ENCODE peak calls at places on chromosomes 12 and 14, in six cellular contexts. Z, C, B, K, A and S are unnamed samples. For H3K4me1, the result is how much of the 10 kb centered on the place peaks cover.

GRCh38 chr14:56855891-56856461 is 45.7 kb upstream of the OTX2 start:
- DNase-seq in B (no peak), A (no peak), C (peak), Z (no peak), K (peak), S (peak)

GRCh38 chr12:84911331-84912190 is 1.0 kb downstream of the SLC6A15 start:
- DNase-seq in K (peak), A (peak), B (peak), C (peak), Z (peak), S (peak)

GRCh38 chr12:97875064-97875463 is 412.5 kb downstream of the RMST start:
- DNase-seq in C (peak), K (no peak), Z (no peak), A (no peak), B (no peak), S (no peak)

GRCh38 chr12:46983393-46983793 is 96.0 kb upstream of the PCED1B start:
- DNase-seq in B (no peak), C (no peak), A (no peak), Z (no peak), K (no peak), S (no peak)

GRCh38 chr12:12734561-12735071 is 17.4 kb downstream of the CDKN1B start:
- DNase-seq in Z (peak), K (no peak), A (no peak), B (no peak), C (no peak), S (no peak)

GRCh38 chr12:49703647-49704137 is 3.5 kb downstream of the FMNL3 start:
- DNase-seq in Z (peak), B (no peak), C (no peak), A (peak), K (peak), S (no peak)

GRCh38 chr14:23364164-23364571 is 804 bp downstream of the EFS start:
- DNase-seq in C (peak), K (peak), A (peak), Z (no peak), B (no peak), S (peak)

GRCh38 chr12:71584356-71584755 is 79.3 kb downstream of the ZFC3H1 start:
- DNase-seq in Z (no peak), A (no peak), B (no peak), K (no peak), C (no peak), S (no peak)

GRCh38 chr12:67957383-67957782 is 31.9 kb upstream of the IFNG-AS1 start:
- DNase-seq in A (no peak), B (no peak), K (no peak), Z (no peak), C (no peak), S (no peak)

GRCh38 chr12:88723219-88723618 is 142.9 kb upstream of the KITLG start:
- DNase-seq in A (no peak), K (no peak), Z (peak), C (no peak), B (no peak), S (no peak)

GRCh38 chr12:115172521-115172920 is 488.5 kb upstream of the TBX3 start:
- DNase-seq in C (no peak), A (no peak), K (no peak), B (no peak), Z (peak), S (no peak)

GRCh38 chr14:22651586-22651985 is 7.4 kb upstream of the OR6J1 start:
- DNase-seq in C (no peak), A (no peak), B (no peak), Z (no peak), K (no peak), S (no peak)

GRCh38 chr12:22797686-22798085 is 172.7 kb downstream of the ETNK1 start:
- DNase-seq in C (no peak), Z (no peak), K (no peak), B (no peak), A (peak), S (no peak)

GRCh38 chr12:110824342-110824741 is 22.4 kb upstream of the CCDC63 start:
- DNase-seq in A (no peak), B (no peak), K (no peak), C (no peak), Z (no peak), S (no peak)

GRCh38 chr14:58923751-58924405 is 264.6 kb upstream of the DAAM1 start:
- DNase-seq in C (peak), Z (no peak), B (no peak), K (no peak), A (no peak), S (no peak)

GRCh38 chr14:51547260-51547659 is 104.5 kb upstream of the FRMD6 start:
- DNase-seq in K (peak), B (no peak), Z (peak), C (no peak), A (peak), S (no peak)

GRCh38 chr12:93520454-93520853 is 52.0 kb upstream of the SOCS2 start:
- DNase-seq in Z (no peak), C (no peak), B (no peak), A (no peak), K (no peak), S (no peak)

GRCh38 chr12:132311201-132311915 is 18.0 kb downstream of the GALNT9 start:
- DNase-seq in B (no peak), C (no peak), K (no peak), A (no peak), Z (no peak), S (no peak)

GRCh38 chr12:104501641-104502040 is 44.9 kb downstream of the CHST11 start:
- DNase-seq in K (no peak), B (no peak), C (no peak), Z (no peak), A (no peak), S (no peak)

GRCh38 chr12:47733142-47733541 is 7.9 kb upstream of the ENDOU start:
- DNase-seq in K (no peak), Z (no peak), A (no peak), C (no peak), B (no peak), S (no peak)

DNA sequence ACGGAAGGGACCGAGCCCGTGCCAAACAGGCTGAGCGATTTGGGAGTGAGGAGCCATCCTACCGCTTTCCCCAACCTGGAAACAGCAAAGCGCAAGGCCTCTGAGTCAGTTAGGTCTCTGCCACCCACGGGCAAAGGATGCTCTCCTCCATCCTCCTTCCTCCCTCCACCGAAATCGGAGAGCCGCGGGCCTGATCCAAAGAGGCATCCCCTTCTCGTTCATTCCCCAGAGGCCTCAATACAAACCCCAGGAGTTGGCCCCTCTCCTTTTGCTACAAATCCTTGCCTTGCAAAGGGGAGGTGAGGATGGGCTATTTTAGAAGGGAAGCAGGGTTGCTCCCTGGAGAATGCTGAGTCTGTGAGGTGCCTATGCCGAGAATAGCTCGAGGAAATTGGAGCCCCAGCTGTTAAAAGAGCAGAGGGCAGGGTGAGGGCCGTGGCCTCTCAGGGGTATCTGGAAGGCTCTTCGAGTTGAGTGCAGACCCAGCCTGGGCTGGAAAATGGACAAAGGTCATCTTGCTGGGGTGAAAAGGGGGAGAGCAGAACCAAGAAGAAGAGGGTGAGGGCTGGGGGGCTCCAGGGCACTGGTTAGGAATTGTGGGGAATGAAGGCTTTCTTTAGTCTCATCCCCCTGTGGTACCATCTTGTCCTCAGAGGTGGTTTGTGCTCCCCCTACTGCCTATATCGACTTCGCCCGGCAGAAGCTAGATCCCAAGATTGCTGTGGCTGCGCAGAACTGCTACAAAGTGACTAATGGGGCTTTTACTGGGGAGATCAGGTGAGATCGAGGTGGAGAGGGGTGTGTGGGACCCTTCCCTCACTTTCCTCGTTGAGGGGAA is 1.1 kb downstream of the TPI1 start:
- DNase-seq in K (no peak), B (no peak), A (peak), Z (peak), C (no peak), S (peak)
- H3K4me1 ChIP-seq in K (under half), B (under half), A (under half), Z (under half), C (under half), S (under half)

GRCh38 chr14:54816450-54816849 is 86.2 kb downstream of the GCH1 start:
- DNase-seq in C (no peak), B (no peak), Z (no peak), K (no peak), A (no peak), S (no peak)

GRCh38 chr14:54817506-54817905 is 85.1 kb downstream of the GCH1 start:
- DNase-seq in B (no peak), C (no peak), K (peak), Z (no peak), A (no peak), S (no peak)

GRCh38 chr14:54815531-54815930 is 87.1 kb downstream of the GCH1 start:
- DNase-seq in C (no peak), B (no peak), Z (no peak), K (no peak), A (no peak), S (no peak)

GRCh38 chr14:54815016-54815415 is 87.6 kb downstream of the GCH1 start:
- DNase-seq in B (no peak), K (no peak), C (no peak), A (no peak), Z (peak), S (no peak)

GRCh38 chr14:54818201-54819133 is 84.2 kb downstream of the GCH1 start:
- DNase-seq in Z (peak), K (peak), B (no peak), C (peak), A (peak), S (no peak)
- H2AFZ ChIP-seq in Z (no peak), K (no peak), B (no peak), C (no peak), A (no peak), S (peak)

GRCh38 chr12:130669205-130669557 is 46.9 kb downstream of the RIMBP2 start:
- DNase-seq in C (no peak), Z (no peak), K (no peak), B (no peak), A (no peak), S (no peak)
- H2BK5ac ChIP-seq in C (no peak), Z (no peak), K (no peak), B (no peak), A (no peak), S (no peak)

DNA sequence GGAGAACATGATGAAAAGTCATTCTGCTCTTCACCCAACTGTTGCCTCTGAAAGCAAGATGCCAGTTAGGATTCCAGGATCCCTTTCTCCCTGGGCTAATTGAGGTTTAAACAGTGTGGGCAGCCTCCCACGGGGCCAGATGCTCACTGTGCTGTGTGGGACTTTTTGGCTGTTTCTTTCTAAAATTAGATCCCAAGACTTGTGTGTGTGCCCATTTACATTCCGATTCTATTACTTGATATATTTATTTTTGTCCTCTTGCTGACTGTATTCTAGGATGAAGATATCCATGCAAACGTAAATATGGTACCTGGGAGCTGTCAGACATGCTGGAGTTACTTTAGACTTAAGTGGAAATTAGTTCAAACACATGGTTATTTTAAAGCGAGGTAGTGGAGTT is 6.2 kb downstream of the IFT43 start:
- DNase-seq in C (no peak), Z (peak), K (no peak), B (no peak), A (no peak), S (no peak)
- H3K4me1 ChIP-seq in C (under half), Z (under half), K (under half), B (under half), A (under half), S (under half)

DNA sequence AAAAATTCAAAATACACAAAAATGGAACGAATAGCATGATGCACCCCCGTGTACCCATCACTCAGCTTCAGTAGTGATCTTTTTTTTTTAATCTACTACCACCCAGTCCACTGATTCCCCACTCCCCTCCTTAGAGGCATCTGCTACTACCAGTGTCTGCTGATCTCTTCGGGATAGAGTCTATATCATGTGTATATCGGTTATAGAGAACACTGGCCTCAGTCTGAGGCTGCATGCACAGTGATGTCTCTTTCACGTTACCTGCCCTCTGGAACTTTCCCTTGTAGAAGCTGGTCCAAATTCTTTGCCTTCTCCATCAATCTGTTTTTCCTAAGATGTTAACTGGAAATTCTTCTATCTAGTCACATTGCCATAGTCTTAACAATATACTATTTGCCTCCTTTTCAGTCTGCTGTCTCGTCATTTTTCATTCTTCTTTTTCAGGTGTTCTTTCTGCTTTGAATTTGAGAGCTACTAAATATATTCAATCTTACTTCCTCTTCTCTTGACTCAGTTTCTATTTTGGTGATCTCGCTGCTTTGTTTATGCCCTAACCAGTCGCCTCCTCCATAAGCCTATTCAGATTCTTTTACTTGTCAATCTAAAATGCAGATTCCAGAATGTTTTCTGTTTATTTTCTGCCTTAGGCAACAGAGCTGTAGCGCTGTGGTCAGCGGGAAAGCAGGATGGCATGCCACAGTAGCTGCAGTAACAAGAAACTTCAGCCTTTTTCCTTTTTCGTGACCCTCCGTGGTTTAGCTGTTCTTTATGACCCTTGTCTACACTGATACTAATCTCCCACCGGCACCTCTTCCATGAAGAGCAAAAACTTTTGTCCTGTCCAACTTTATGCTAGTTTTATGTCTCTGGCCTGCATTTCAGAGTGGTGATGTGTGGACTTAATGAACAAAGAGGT is 67.0 kb downstream of the FBXW8 start:
- DNase-seq in Z (no peak), A (peak), B (no peak), K (peak), C (no peak), S (no peak)
- H2AFZ ChIP-seq in Z (no peak), A (no peak), B (no peak), K (no peak), C (no peak), S (no peak)

GRCh38 chr14:39203659-39204606 is 28.9 kb downstream of the PNN start:
- DNase-seq in C (peak), Z (no peak), K (no peak), A (no peak), B (peak), S (no peak)
- H2BK5ac ChIP-seq in C (no peak), Z (no peak), K (peak), A (no peak), B (peak), S (no peak)

DNA sequence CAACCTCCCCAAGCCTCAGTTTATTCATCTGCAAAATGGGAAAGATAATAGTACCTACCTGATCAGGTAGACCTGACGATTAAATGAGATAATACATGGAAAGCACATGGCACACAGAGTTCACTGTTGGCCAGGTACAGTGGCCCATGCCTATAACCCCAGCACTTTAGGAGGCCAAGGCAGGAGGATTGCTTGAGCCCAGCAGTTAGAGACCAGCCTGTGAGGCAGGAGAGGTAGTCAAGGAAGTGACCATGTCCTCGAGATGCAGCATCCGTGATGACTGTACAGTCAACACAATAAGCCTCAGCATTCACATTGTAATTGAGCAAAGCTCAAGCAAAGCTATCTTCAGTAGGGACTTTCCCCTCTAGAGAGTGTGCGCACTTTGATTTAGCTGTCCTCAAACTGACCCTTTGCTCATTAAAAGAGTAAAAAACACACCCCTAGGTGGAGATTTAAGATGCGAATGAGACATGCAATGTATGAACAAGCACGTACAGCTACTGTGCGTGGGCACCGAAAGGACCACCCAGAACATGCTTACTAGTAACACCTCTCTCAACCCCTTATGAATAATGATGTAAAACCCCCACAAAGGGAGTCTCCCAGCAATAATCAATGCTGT is 9.9 kb downstream of the ISCU start:
- DNase-seq in A (no peak), K (no peak), B (no peak), Z (no peak), C (no peak), S (no peak)
- H3K4me1 ChIP-seq in A (under half), K (under half), B (under half), Z (under half), C (under half), S (under half)

DNA sequence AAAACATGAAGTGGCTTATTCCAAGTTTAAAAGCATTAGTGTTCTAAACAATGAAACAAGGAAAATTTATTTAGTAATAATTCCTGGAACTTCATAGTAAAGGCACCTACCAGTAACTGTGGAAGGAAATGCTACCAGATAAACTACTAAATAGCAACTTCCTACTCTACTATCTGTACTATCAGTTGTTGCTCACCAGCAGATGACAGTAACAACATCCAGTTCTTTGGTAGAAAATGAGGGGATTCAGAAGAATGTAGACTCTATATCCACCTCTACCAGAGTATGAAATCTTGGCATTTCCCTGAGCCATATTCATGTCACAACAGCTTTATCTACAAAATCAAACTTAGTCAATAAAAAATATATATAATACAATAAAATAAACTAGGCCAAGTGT is 3.1 kb downstream of the ENTPD5 start:
- DNase-seq in B (no peak), K (no peak), Z (no peak), C (no peak), A (peak), S (no peak)
- H2AFZ ChIP-seq in B (no peak), K (no peak), Z (no peak), C (no peak), A (no peak), S (no peak)

GRCh38 chr14:102086972-102087761 is at the start of gene HSP90AA1:
- DNase-seq in K (peak), A (peak), B (peak), Z (peak), C (peak), S (peak)

GRCh38 chr14:102086346-102086971 is 385 bp downstream of the HSP90AA1 start:
- DNase-seq in Z (peak), A (peak), K (peak), B (no peak), C (no peak), S (no peak)

GRCh38 chr14:102088012-102088792 is 1.4 kb upstream of the HSP90AA1 start:
- DNase-seq in K (peak), C (peak), B (peak), Z (no peak), A (peak), S (no peak)

GRCh38 chr14:102089621-102090343 is 2.9 kb upstream of the HSP90AA1 start:
- DNase-seq in K (no peak), A (no peak), B (no peak), C (no peak), Z (no peak), S (no peak)

DNA sequence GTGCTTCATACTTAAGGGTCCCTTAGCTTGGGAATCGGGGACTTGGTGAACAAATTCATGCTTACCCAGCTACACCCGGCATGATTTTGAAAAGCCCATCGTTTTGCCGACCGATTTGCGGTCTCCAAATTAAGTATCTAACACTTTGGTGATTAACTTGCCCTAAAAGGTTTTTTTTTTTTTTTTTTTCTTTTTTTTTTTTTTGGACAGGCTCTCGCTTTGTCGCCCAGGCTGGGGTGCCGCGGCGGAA is 843 bp upstream of the HSP90AA1 start:
- DNase-seq in A (no peak), Z (no peak), K (no peak), C (no peak), B (no peak), S (no peak)
- H2BK5ac ChIP-seq in A (no peak), Z (peak), K (peak), C (no peak), B (peak), S (peak)

DNA sequence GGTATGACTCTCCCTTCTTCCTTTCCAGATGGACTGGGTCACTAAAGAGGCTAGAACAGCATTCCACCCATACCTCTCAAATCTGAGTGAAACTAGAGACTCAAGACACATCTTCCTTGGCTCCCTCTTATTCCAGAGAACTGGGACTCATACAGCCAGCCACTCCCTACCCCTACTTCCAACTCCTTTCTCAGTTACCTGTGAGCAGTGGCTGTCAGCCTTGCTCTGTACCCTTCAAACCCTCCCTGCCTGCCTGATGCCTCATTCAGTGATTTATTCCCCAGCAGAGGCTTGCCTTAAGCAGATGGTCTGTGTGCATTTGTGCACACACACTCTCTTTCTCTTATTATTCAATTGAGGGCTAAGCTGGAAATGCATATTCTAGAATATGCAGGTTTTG is 14.6 kb downstream of the GPR84 start:
- DNase-seq in K (no peak), A (no peak), B (no peak), Z (no peak), C (no peak), S (no peak)
- H3K4me1 ChIP-seq in K (under half), A (under half), B (under half), Z (under half), C (under half), S (under half)